ENCODE peak calls at places on chromosomes 6 and 20, in five cellular contexts. Y is breast epithelium; F is CD8-positive, alpha-beta T cell; X is body of pancreas; Q is bronchial epithelial cell. T is an unnamed sample.

GRCh38 chr6:29656157-29656556 is 735 bp upstream of the MOG start:
- DNase-seq in Q (no peak), F (no peak), X (no peak), Y (no peak), T (no peak)

GRCh38 chr6:38088794-38089193 is 269.3 kb downstream of the ZFAND3 start:
- DNase-seq in F (no peak), Q (no peak), X (no peak), Y (no peak), T (no peak)

GRCh38 chr20:3616250-3616649 is 46.9 kb downstream of the GFRA4 start:
- DNase-seq in X (peak), F (no peak), Q (no peak), Y (no peak), T (no peak)

GRCh38 chr6:85047818-85048217 is 283.4 kb upstream of the TBX18 start:
- DNase-seq in Q (peak), X (no peak), Y (no peak), F (no peak), T (no peak)

GRCh38 chr6:133099573-133099972 is 141.6 kb upstream of the EYA4 start:
- DNase-seq in Y (no peak), Q (peak), X (no peak), F (no peak), T (no peak)

GRCh38 chr6:115977220-115977619 is 83.5 kb downstream of the FRK start:
- DNase-seq in Q (no peak), F (no peak), Y (no peak), X (no peak), T (no peak)

GRCh38 chr20:15708984-15709598 is 864.2 kb downstream of the KIF16B start:
- DNase-seq in Y (no peak), Q (no peak), F (no peak), X (peak), T (peak)

GRCh38 chr6:3013486-3013885 is 13.8 kb downstream of the NQO2 start:
- DNase-seq in Y (no peak), X (no peak), Q (peak), F (no peak), T (no peak)

GRCh38 chr6:32937230-32937633 is 3.6 kb downstream of the HLA-DMB start:
- DNase-seq in Y (no peak), Q (no peak), F (no peak), X (no peak), T (no peak)

GRCh38 chr6:4055420-4056041 is 23.4 kb downstream of the FAM217A start:
- DNase-seq in Q (peak), X (peak), Y (no peak), F (no peak), T (no peak)

GRCh38 chr6:14117158-14118090 is at the start of gene CD83:
- DNase-seq in X (peak), F (peak), Q (no peak), Y (peak), T (peak)
- TF ChIP-seq CTCF in X (no peak), F (no peak), Q (peak), Y (no peak), T (no peak)

DNA sequence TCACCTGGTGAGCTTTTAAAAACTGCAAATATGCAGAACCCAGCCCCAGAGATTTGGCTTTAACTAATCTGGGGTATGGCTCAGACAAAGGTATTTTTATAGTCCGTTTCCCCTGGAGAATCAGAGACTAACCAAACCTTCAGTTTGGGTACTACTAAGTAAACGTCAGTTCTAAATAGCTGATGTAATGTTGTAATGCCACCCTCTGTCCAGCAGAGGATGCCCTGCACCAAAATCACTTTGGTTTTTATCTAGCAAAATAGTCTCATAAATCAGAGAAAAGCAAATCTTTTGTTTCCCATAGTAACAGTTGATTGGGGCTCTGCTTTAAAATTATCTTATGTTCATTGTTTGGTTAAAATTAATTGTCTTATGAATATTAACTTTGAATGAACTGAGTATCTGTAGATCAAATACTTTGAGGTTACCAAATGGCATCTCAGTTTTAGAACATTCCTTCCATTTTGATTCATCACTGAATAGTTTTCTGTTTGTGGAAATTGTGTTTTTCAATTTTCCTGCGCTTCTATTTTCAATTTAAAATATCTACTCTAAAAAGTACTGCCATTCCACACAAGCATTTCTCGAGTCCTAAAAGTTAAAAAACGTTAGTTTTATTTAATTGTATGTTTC is 278.3 kb upstream of the PLCB4 start:
- DNase-seq in F (no peak), Y (no peak), X (peak), Q (peak), T (no peak)
- TF ChIP-seq CTCF in F (peak), Y (peak), X (peak), Q (peak), T (peak)

DNA sequence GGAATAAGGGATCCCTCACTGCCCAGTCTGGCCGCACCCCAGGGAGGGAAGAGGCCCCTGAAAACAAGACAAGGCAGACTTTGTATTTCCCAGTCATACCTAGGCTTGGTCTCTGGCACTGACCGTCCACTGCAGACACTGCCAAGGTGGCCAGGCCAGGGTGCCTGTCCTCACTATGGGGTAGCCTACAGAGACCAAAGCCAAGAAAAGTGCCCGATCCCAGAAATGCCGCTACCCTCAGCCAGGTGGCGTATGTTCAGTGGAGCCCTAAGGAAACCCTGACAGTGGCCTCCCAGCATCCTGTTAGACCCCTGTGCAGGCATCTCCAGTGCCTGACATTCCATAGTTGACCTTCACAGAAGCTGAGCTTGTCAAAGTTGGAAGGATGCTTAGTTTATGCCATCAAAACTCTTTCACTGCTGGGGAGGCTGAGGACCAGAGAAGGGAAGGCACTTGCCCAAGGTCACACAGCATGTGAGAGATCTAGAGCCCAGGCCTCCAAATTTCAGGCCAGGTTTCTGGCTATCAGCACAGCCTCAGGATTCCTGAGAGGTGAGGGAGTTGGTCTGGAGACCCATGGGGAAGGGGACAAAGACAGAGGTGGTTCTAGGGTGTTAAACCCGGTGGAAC is 2.5 kb downstream of the SCRT2 start:
- DNase-seq in X (no peak), F (no peak), Q (no peak), Y (no peak), T (no peak)
- TF ChIP-seq CTCF in X (peak), F (no peak), Q (peak), Y (no peak), T (no peak)

DNA sequence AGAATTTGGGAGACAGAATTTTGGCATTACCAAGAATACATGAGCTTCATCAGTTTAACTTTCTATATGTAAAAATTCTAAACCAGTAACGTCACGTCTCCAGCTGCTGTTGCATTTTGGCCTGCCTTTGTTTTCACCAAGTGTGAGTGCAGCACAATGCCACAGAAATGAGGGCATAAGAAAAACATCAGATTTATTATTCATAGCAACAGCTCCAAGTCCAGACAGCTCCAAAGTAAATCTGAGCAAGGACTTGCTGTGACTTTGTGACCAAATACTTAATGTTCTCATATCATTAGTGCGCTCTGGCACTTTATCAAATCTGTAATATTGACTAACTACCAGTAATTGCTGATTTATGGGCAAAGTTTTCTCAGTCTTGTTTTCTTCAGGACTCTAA is 11.0 kb upstream of the FBXL4 start:
- DNase-seq in Q (peak), F (no peak), Y (no peak), X (no peak), T (no peak)
- TF ChIP-seq CTCF in Q (no peak), F (no peak), Y (no peak), X (no peak), T (no peak)

T was measured in natural killer cell.